ENCODE peak calls at places on chromosome 11, in eight cellular contexts. O, H, A, G, C, Y, R and U are unnamed samples.

GRCh38 chr11:61978703-61979661 is 11.5 kb upstream of the FTH1 start:
- DNase-seq in O (no peak), H (no peak), A (no peak), G (peak; percentile 87), C (no peak), Y (no peak), R (no peak), U (no peak)

GRCh38 chr11:47264119-47264915 is 5.6 kb upstream of the MADD start:
- DNase-seq in O (no peak), H (peak; percentile 82), A (no peak), G (no peak), C (no peak), Y (no peak), R (no peak), U (no peak)

GRCh38 chr11:76759517-76759916 is 23.6 kb upstream of the TSKU start:
- DNase-seq in O (no peak), H (no peak), A (no peak), G (no peak), C (no peak), Y (no peak), R (no peak), U (no peak)

GRCh38 chr11:1207451-1208360 is 15.2 kb upstream of the MUC5B start:
- DNase-seq in O (no peak), H (no peak), A (no peak), G (no peak), C (no peak), Y (no peak), R (no peak), U (no peak)

GRCh38 chr11:69919659-69920499 is 100.7 kb upstream of the FGF3 start:
- DNase-seq in O (no peak), H (no peak), A (no peak), G (no peak), C (no peak), Y (no peak), R (no peak), U (no peak)

GRCh38 chr11:120017582-120017981 is 120.3 kb downstream of the TRIM29 start:
- DNase-seq in O (no peak), H (no peak), A (no peak), G (no peak), C (no peak), Y (no peak), R (no peak), U (no peak)

GRCh38 chr11:44575288-44575672 is 9.8 kb downstream of the CD82 start:
- DNase-seq in O (no peak), H (peak; percentile 90), A (no peak), G (no peak), C (no peak), Y (peak; percentile 84), R (no peak), U (peak; percentile 77)

GRCh38 chr11:134019500-134019899 is 49.4 kb upstream of the JAM3 start:
- DNase-seq in O (no peak), H (no peak), A (no peak), G (no peak), C (no peak), Y (no peak), R (no peak), U (no peak)

GRCh38 chr11:15896544-15896943 is 459.8 kb downstream of the SOX6 start:
- DNase-seq in O (no peak), H (no peak), A (no peak), G (no peak), C (no peak), Y (no peak), R (no peak), U (no peak)

GRCh38 chr11:121757480-121758125 is 304.8 kb upstream of the SORL1-AS1 start:
- DNase-seq in O (no peak), H (no peak), A (no peak), G (peak; percentile 20), C (no peak), Y (peak; percentile 6), R (no peak), U (no peak)

GRCh38 chr11:70399681-70400112 is 1.4 kb downstream of the CTTN start:
- DNase-seq in O (peak; percentile 84), H (peak; percentile 97), A (no peak), G (peak; percentile 95), C (no peak), Y (peak; percentile 92), R (peak; percentile 89), U (peak; percentile 96)

GRCh38 chr11:63698976-63699733 is 17.9 kb downstream of the RTN3 start:
- DNase-seq in O (no peak), H (no peak), A (no peak), G (no peak), C (peak; percentile 16), Y (no peak), R (no peak), U (no peak)

GRCh38 chr11:40100204-40100603 is 1359.2 kb downstream of the LRRC4C start:
- DNase-seq in O (no peak), H (no peak), A (no peak), G (no peak), C (no peak), Y (no peak), R (no peak), U (no peak)

GRCh38 chr11:10294289-10294953 is 402 bp upstream of the SBF2 start:
- DNase-seq in O (peak; percentile 69), H (peak; percentile 87), A (no peak), G (peak; percentile 63), C (peak; percentile 17), Y (peak; percentile 44), R (peak; percentile 52), U (peak; percentile 42)

DNA sequence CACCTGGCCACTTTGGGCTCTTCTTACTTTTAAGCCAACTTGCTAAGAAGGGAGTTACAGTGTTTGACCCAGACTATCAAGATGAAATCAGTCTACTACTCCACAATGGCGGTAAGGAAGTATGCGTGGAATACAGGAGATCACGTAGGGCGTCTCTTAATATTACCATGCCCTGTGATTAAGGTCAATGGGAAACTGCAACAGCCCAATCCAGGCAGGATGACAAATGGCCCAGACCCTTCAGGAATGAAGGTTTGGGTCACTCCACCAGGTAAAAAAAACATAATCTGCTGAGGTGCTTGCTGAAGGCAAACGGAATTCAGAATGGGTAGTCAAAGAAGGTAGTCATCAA is 1.0 kb upstream of the YPEL4 start:
- DNase-seq in O (no peak), H (no peak), A (no peak), G (no peak), C (no peak), Y (no peak), R (no peak), U (no peak)
- H3K4me3 ChIP-seq in O (no peak overlapping the region), H (no peak overlapping the region), A (no peak overlapping the region), G (no peak overlapping the region), C (no peak overlapping the region), Y (no peak overlapping the region), R (no peak overlapping the region), U (no peak overlapping the region)

GRCh38 chr11:57647960-57648776 is 1.5 kb downstream of the YPEL4 start:
- DNase-seq in O (no peak), H (no peak), A (no peak), G (no peak), C (no peak), Y (no peak), R (no peak), U (no peak)

GRCh38 chr11:57647368-57647767 is 2.3 kb downstream of the YPEL4 start:
- DNase-seq in O (no peak), H (no peak), A (no peak), G (no peak), C (no peak), Y (no peak), R (no peak), U (no peak)

GRCh38 chr11:57645716-57646085 is 4.0 kb downstream of the YPEL4 start:
- DNase-seq in O (no peak), H (no peak), A (no peak), G (no peak), C (no peak), Y (no peak), R (no peak), U (no peak)

GRCh38 chr11:57646221-57646620 is 3.5 kb downstream of the YPEL4 start:
- DNase-seq in O (no peak), H (no peak), A (peak; percentile 49), G (no peak), C (no peak), Y (no peak), R (no peak), U (no peak)

DNA sequence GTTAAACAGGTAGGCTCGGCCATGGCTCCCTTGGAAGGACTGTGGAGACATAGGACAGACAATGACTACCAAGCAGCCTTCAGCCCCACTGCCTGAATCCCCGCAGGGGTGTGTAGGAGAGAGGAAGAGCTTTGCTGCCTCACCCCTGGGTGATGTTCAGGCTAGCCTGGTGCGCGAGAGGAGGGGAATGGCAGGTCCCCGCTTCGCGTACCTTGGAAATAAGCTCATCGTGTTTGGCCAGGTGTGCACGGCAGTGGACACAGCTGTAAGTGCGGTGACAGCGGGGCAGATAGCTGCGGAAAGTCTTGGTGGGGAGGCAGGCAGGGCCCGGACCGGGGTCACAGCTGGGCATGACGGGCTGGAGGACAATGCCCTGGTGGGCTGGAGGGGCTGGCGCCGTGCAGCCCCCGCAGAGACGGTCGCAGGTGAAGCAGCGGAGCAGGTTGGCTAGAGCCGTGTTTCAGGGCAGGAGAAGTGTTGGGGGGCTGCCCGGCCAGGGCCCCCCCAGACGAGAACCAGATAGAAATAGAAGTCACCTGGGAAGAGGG is 2.9 kb downstream of the YPEL4 start:
- DNase-seq in O (no peak), H (no peak), A (no peak), G (no peak), C (no peak), Y (no peak), R (no peak), U (no peak)
- H3K4me3 ChIP-seq in O (no peak overlapping the region), H (no peak overlapping the region), A (no peak overlapping the region), G (no peak overlapping the region), C (no peak overlapping the region), Y (no peak overlapping the region), R (no peak overlapping the region), U (no peak overlapping the region)

GRCh38 chr11:117822031-117822521 is 2.5 kb downstream of the FXYD2 start:
- DNase-seq in O (no peak), H (no peak), A (peak; percentile 31), G (no peak), C (peak; percentile 75), Y (no peak), R (no peak), U (no peak)

GRCh38 chr11:117823941-117824420 is 563 bp downstream of the FXYD2 start:
- DNase-seq in O (no peak), H (no peak), A (no peak), G (peak; percentile 88), C (peak; percentile 81), Y (no peak), R (peak; percentile 55), U (no peak)

GRCh38 chr11:117822522-117823033 is 2.0 kb downstream of the FXYD2 start:
- DNase-seq in O (no peak), H (no peak), A (no peak), G (no peak), C (no peak), Y (no peak), R (no peak), U (no peak)

GRCh38 chr11:117824571-117825537 is at the start of gene FXYD2:
- DNase-seq in O (no peak), H (no peak), A (no peak), G (peak; percentile 44), C (peak; percentile 7), Y (no peak), R (peak; percentile 56), U (no peak)

GRCh38 chr11:117823294-117823940 is 1.1 kb downstream of the FXYD2 start:
- DNase-seq in O (no peak), H (no peak), A (peak; percentile 46), G (peak; percentile 41), C (no peak), Y (no peak), R (peak; percentile 46), U (peak; percentile 27)
- H3K4me3 ChIP-seq in O (no peak overlapping the region), H (no peak overlapping the region), A (no peak overlapping the region), G (no peak overlapping the region), C (no peak overlapping the region), Y (no peak overlapping the region), R (no peak overlapping the region), U (no peak overlapping the region)

GRCh38 chr11:114477946-114478537 is 38.8 kb downstream of the REXO2 start:
- DNase-seq in O (no peak), H (no peak), A (no peak), G (no peak), C (no peak), Y (no peak), R (no peak), U (no peak)
- H3K4me3 ChIP-seq in O (no peak overlapping the region), H (no peak overlapping the region), A (no peak overlapping the region), G (no peak overlapping the region), C (no peak overlapping the region), Y (no peak overlapping the region), R (no peak overlapping the region), U (no peak overlapping the region)